ENCODE peak calls at places on chromosomes 16 and 17, in ten cellular contexts. D is left ventricle myocardium inferior; P is Peyer's patch; M is stimulated activated CD8-positive, alpha-beta memory T cell treated with anti-CD3 and anti-CD28 coated beads, Interleukin-15, amount 100 ng/mL, for 4 hours; I is mucosa of gallbladder; H is neural progenitor cell; Y is Right ventricle myocardium superior; Q is lower leg skin; L is pons; R is cardiac septum. E is an unnamed sample.

GRCh38 chr17:50550661-50551432 is 3.9 kb downstream of the SPATA20 start:
- DNase-seq in D (peak), P (no peak), M (no peak), I (peak), H (peak), Y (peak), Q (peak), L (peak), R (no peak), E (peak)

GRCh38 chr17:37476431-37477130 is 13.1 kb upstream of the DUSP14 start:
- DNase-seq in D (peak), P (no peak), M (no peak), I (peak), H (no peak), Y (no peak), Q (no peak), L (no peak), R (no peak), E (no peak)

GRCh38 chr17:21299981-21300600 is 15.6 kb downstream of the MAP2K3 start:
- DNase-seq in D (no peak), P (peak), M (no peak), I (no peak), H (no peak), Y (no peak), Q (no peak), L (no peak), R (no peak), E (no peak)

GRCh38 chr17:4733073-4733531 is 1.9 kb downstream of the MED11 start:
- DNase-seq in D (no peak), P (peak), M (no peak), I (no peak), H (no peak), Y (no peak), Q (no peak), L (peak), R (no peak), E (no peak)

GRCh38 chr17:34668206-34668605 is 88.8 kb downstream of the TMEM132E start:
- DNase-seq in D (no peak), P (no peak), M (no peak), I (no peak), H (no peak), Y (no peak), Q (peak), L (no peak), R (no peak), E (no peak)

GRCh38 chr16:11340710-11341109 is 4.5 kb upstream of the RMI2 start:
- DNase-seq in D (no peak), P (no peak), M (no peak), I (no peak), H (no peak), Y (no peak), Q (no peak), L (no peak), R (no peak), E (no peak)

GRCh38 chr16:68360971-68361370 is 50.2 kb downstream of the PRMT7 start:
- DNase-seq in D (no peak), P (no peak), M (no peak), I (no peak), H (no peak), Y (no peak), Q (no peak), L (no peak), R (no peak), E (no peak)

GRCh38 chr17:13413001-13413400 is 188.7 kb downstream of the HS3ST3A1 start:
- DNase-seq in D (no peak), P (no peak), M (no peak), I (no peak), H (no peak), Y (no peak), Q (no peak), L (no peak), R (no peak), E (no peak)

GRCh38 chr17:73551756-73552155 is 92.5 kb downstream of the SDK2 start:
- DNase-seq in D (no peak), P (no peak), M (no peak), I (no peak), H (no peak), Y (no peak), Q (no peak), L (no peak), R (no peak), E (no peak)

GRCh38 chr17:57436565-57436964 is 180.2 kb downstream of the MSI2 start:
- DNase-seq in D (no peak), P (no peak), M (no peak), I (no peak), H (no peak), Y (no peak), Q (no peak), L (no peak), R (no peak), E (no peak)

GRCh38 chr16:56669840-56670639 is 426 bp downstream of the MT1H start:
- DNase-seq in D (no peak), P (no peak), M (no peak), I (no peak), H (no peak), Y (no peak), Q (no peak), L (no peak), R (no peak), E (no peak)

GRCh38 chr16:75264999-75265910 is 13.8 kb upstream of the BCAR1 start:
- DNase-seq in D (no peak), P (peak), M (no peak), I (no peak), H (no peak), Y (peak), Q (peak), L (no peak), R (no peak), E (no peak)

E was measured in lung.